ENCODE peak calls at places on chromosome 1, in five cellular contexts. P, H, X, Y and S are unnamed samples.

GRCh38 chr1:204873714-204874113 is 3.1 kb downstream of the NFASC start:
- DNase-seq in X (no peak), Y (no peak), P (no peak), H (no peak), S (no peak)

GRCh38 chr1:113073457-113073950 is 506 bp downstream of the LRIG2 start:
- DNase-seq in P (no peak), X (peak; percentile 41), Y (peak; percentile 75), H (peak; percentile 48), S (peak; percentile 36)

GRCh38 chr1:198678901-198679329 is 40.1 kb downstream of the PTPRC start:
- DNase-seq in X (no peak), P (no peak), H (no peak), Y (no peak), S (no peak)

GRCh38 chr1:36166938-36167910 is 11.3 kb downstream of the MAP7D1 start:
- DNase-seq in X (no peak), Y (no peak), P (no peak), H (no peak), S (no peak)

GRCh38 chr1:200856716-200857352 is 15.9 kb upstream of the GPR25 start:
- DNase-seq in Y (no peak), H (no peak), X (no peak), P (no peak), S (no peak)

GRCh38 chr1:95086949-95087533 is 14.3 kb upstream of the ALG14 start:
- DNase-seq in H (peak; percentile 73), X (peak; percentile 57), P (no peak), Y (no peak), S (no peak)

GRCh38 chr1:182784556-182785171 is 4.9 kb upstream of the NPL start:
- DNase-seq in X (peak; percentile 49), Y (peak; percentile 78), P (no peak), H (peak; percentile 30), S (no peak)

GRCh38 chr1:52571783-52572182 is 18.9 kb upstream of the TUT4 start:
- DNase-seq in Y (no peak), P (no peak), X (no peak), H (no peak), S (peak; percentile 30)

GRCh38 chr1:45957684-45958083 is 154.3 kb downstream of the MAST2 start:
- DNase-seq in H (no peak), Y (no peak), X (no peak), P (no peak), S (no peak)

GRCh38 chr1:21909286-21909759 is 27.8 kb downstream of the HSPG2 start:
- DNase-seq in H (no peak), X (no peak), Y (no peak), P (no peak), S (no peak)

GRCh38 chr1:243434594-243434993 is 178.8 kb downstream of the SDCCAG8 start:
- DNase-seq in P (no peak), X (no peak), H (no peak), Y (no peak), S (no peak)

GRCh38 chr1:204222006-204222872 is 8.5 kb upstream of the GOLT1A start:
- DNase-seq in Y (no peak), X (no peak), P (no peak), H (no peak), S (no peak)

GRCh38 chr1:241847540-241847795 is 536 bp upstream of the EXO1 start:
- DNase-seq in X (no peak), P (no peak), Y (no peak), H (no peak), S (no peak)

GRCh38 chr1:10514490-10515235 is 39.9 kb downstream of the PEX14 start:
- DNase-seq in P (no peak), Y (peak; percentile 23), X (no peak), H (no peak), S (no peak)

GRCh38 chr1:114037952-114038867 is 58.9 kb downstream of the OLFML3 start:
- DNase-seq in H (no peak), Y (no peak), X (no peak), P (no peak), S (no peak)

GRCh38 chr1:222821239-222821638 is 6.4 kb downstream of the DISP1 start:
- DNase-seq in Y (no peak), H (no peak), X (no peak), P (no peak), S (no peak)